ENCODE peak calls at places on chromosome 18, in six cellular contexts. One of them, this sample, is unnamed.

GRCh38 chr18:50268022-50268747 is 1.9 kb upstream of the CFAP53 start:
- DNase-seq in islet precursor cell: peak
- DNase-seq in stimulated activated CD8-positive, alpha-beta memory T cell treated with anti-CD3 and anti-CD28 coated beads, Interleukin-4, amount 100 ng/mL, for 4 hours: peak
- DNase-seq in hepatic stellate cell: peak
- DNase-seq in central memory CD4-positive, alpha-beta T cell: peak
- DNase-seq in mesothelial cell of epicardium: no peak
- DNase-seq in this sample: peak

GRCh38 chr18:55173291-55173690 is 214.0 kb upstream of the CCDC68 start:
- DNase-seq in islet precursor cell: no peak
- DNase-seq in stimulated activated CD8-positive, alpha-beta memory T cell treated with anti-CD3 and anti-CD28 coated beads, Interleukin-4, amount 100 ng/mL, for 4 hours: no peak
- DNase-seq in hepatic stellate cell: no peak
- DNase-seq in central memory CD4-positive, alpha-beta T cell: no peak
- DNase-seq in mesothelial cell of epicardium: no peak
- DNase-seq in this sample: no peak

GRCh38 chr18:46716336-46716735 is 40.5 kb downstream of the ST8SIA5 start:
- DNase-seq in islet precursor cell: no peak
- DNase-seq in stimulated activated CD8-positive, alpha-beta memory T cell treated with anti-CD3 and anti-CD28 coated beads, Interleukin-4, amount 100 ng/mL, for 4 hours: no peak
- DNase-seq in hepatic stellate cell: no peak
- DNase-seq in central memory CD4-positive, alpha-beta T cell: no peak
- DNase-seq in mesothelial cell of epicardium: no peak
- DNase-seq in this sample: no peak

GRCh38 chr18:12403601-12404506 is 3.9 kb upstream of the PRELID3A start:
- DNase-seq in islet precursor cell: peak
- DNase-seq in stimulated activated CD8-positive, alpha-beta memory T cell treated with anti-CD3 and anti-CD28 coated beads, Interleukin-4, amount 100 ng/mL, for 4 hours: no peak
- DNase-seq in hepatic stellate cell: peak
- DNase-seq in central memory CD4-positive, alpha-beta T cell: no peak
- DNase-seq in mesothelial cell of epicardium: no peak
- DNase-seq in this sample: no peak

GRCh38 chr18:12239426-12239825 is 14.7 kb upstream of the CIDEA start:
- DNase-seq in islet precursor cell: peak
- DNase-seq in stimulated activated CD8-positive, alpha-beta memory T cell treated with anti-CD3 and anti-CD28 coated beads, Interleukin-4, amount 100 ng/mL, for 4 hours: no peak
- DNase-seq in hepatic stellate cell: no peak
- DNase-seq in central memory CD4-positive, alpha-beta T cell: no peak
- DNase-seq in mesothelial cell of epicardium: no peak
- DNase-seq in this sample: no peak

GRCh38 chr18:48100168-48100495 is 169.7 kb upstream of the SMAD2 start:
- DNase-seq in islet precursor cell: no peak
- DNase-seq in stimulated activated CD8-positive, alpha-beta memory T cell treated with anti-CD3 and anti-CD28 coated beads, Interleukin-4, amount 100 ng/mL, for 4 hours: no peak
- DNase-seq in hepatic stellate cell: no peak
- DNase-seq in central memory CD4-positive, alpha-beta T cell: no peak
- DNase-seq in mesothelial cell of epicardium: no peak
- DNase-seq in this sample: no peak

GRCh38 chr18:48922203-48922800 is 28.5 kb downstream of the SMAD7 start:
- DNase-seq in islet precursor cell: peak
- DNase-seq in stimulated activated CD8-positive, alpha-beta memory T cell treated with anti-CD3 and anti-CD28 coated beads, Interleukin-4, amount 100 ng/mL, for 4 hours: no peak
- DNase-seq in hepatic stellate cell: no peak
- DNase-seq in central memory CD4-positive, alpha-beta T cell: no peak
- DNase-seq in mesothelial cell of epicardium: no peak
- DNase-seq in this sample: no peak

GRCh38 chr18:58661423-58661822 is 9.8 kb upstream of the MALT1 start:
- DNase-seq in islet precursor cell: no peak
- DNase-seq in stimulated activated CD8-positive, alpha-beta memory T cell treated with anti-CD3 and anti-CD28 coated beads, Interleukin-4, amount 100 ng/mL, for 4 hours: no peak
- DNase-seq in hepatic stellate cell: peak
- DNase-seq in central memory CD4-positive, alpha-beta T cell: no peak
- DNase-seq in mesothelial cell of epicardium: no peak
- DNase-seq in this sample: no peak

GRCh38 chr18:54878057-54878661 is 49.9 kb downstream of the RAB27B start:
- DNase-seq in islet precursor cell: no peak
- DNase-seq in stimulated activated CD8-positive, alpha-beta memory T cell treated with anti-CD3 and anti-CD28 coated beads, Interleukin-4, amount 100 ng/mL, for 4 hours: no peak
- DNase-seq in hepatic stellate cell: no peak
- DNase-seq in central memory CD4-positive, alpha-beta T cell: no peak
- DNase-seq in mesothelial cell of epicardium: no peak
- DNase-seq in this sample: no peak

GRCh38 chr18:66603941-66604627 is at the start of gene CDH19:
- DNase-seq in islet precursor cell: no peak
- DNase-seq in stimulated activated CD8-positive, alpha-beta memory T cell treated with anti-CD3 and anti-CD28 coated beads, Interleukin-4, amount 100 ng/mL, for 4 hours: no peak
- DNase-seq in hepatic stellate cell: no peak
- DNase-seq in central memory CD4-positive, alpha-beta T cell: no peak
- DNase-seq in mesothelial cell of epicardium: no peak
- DNase-seq in this sample: no peak

GRCh38 chr18:36610716-36611115 is 218.1 kb downstream of the TPGS2 start:
- DNase-seq in islet precursor cell: peak
- DNase-seq in stimulated activated CD8-positive, alpha-beta memory T cell treated with anti-CD3 and anti-CD28 coated beads, Interleukin-4, amount 100 ng/mL, for 4 hours: no peak
- DNase-seq in hepatic stellate cell: no peak
- DNase-seq in central memory CD4-positive, alpha-beta T cell: no peak
- DNase-seq in mesothelial cell of epicardium: no peak
- DNase-seq in this sample: no peak

GRCh38 chr18:24368749-24369148 is 28.9 kb downstream of the OSBPL1A start:
- DNase-seq in islet precursor cell: no peak
- DNase-seq in stimulated activated CD8-positive, alpha-beta memory T cell treated with anti-CD3 and anti-CD28 coated beads, Interleukin-4, amount 100 ng/mL, for 4 hours: no peak
- DNase-seq in hepatic stellate cell: no peak
- DNase-seq in central memory CD4-positive, alpha-beta T cell: no peak
- DNase-seq in mesothelial cell of epicardium: no peak
- DNase-seq in this sample: peak

GRCh38 chr18:75253043-75253442 is 42.4 kb downstream of the TSHZ1 start:
- DNase-seq in islet precursor cell: no peak
- DNase-seq in stimulated activated CD8-positive, alpha-beta memory T cell treated with anti-CD3 and anti-CD28 coated beads, Interleukin-4, amount 100 ng/mL, for 4 hours: no peak
- DNase-seq in hepatic stellate cell: no peak
- DNase-seq in central memory CD4-positive, alpha-beta T cell: no peak
- DNase-seq in mesothelial cell of epicardium: no peak
- DNase-seq in this sample: no peak

GRCh38 chr18:3458952-3459853 is 9.2 kb downstream of the TGIF1 start:
- DNase-seq in islet precursor cell: no peak
- DNase-seq in stimulated activated CD8-positive, alpha-beta memory T cell treated with anti-CD3 and anti-CD28 coated beads, Interleukin-4, amount 100 ng/mL, for 4 hours: no peak
- DNase-seq in hepatic stellate cell: no peak
- DNase-seq in central memory CD4-positive, alpha-beta T cell: no peak
- DNase-seq in mesothelial cell of epicardium: no peak
- DNase-seq in this sample: no peak

GRCh38 chr18:78566720-78567119 is 412.9 kb upstream of the SALL3 start:
- DNase-seq in islet precursor cell: no peak
- DNase-seq in stimulated activated CD8-positive, alpha-beta memory T cell treated with anti-CD3 and anti-CD28 coated beads, Interleukin-4, amount 100 ng/mL, for 4 hours: no peak
- DNase-seq in hepatic stellate cell: no peak
- DNase-seq in central memory CD4-positive, alpha-beta T cell: no peak
- DNase-seq in mesothelial cell of epicardium: no peak
- DNase-seq in this sample: no peak

GRCh38 chr18:75255113-75255512 is 44.5 kb downstream of the TSHZ1 start:
- DNase-seq in islet precursor cell: no peak
- DNase-seq in stimulated activated CD8-positive, alpha-beta memory T cell treated with anti-CD3 and anti-CD28 coated beads, Interleukin-4, amount 100 ng/mL, for 4 hours: no peak
- DNase-seq in hepatic stellate cell: no peak
- DNase-seq in central memory CD4-positive, alpha-beta T cell: no peak
- DNase-seq in mesothelial cell of epicardium: no peak
- DNase-seq in this sample: no peak